ENCODE peak calls at places on chromosomes 12 and 14, in nine cellular contexts. Z is lower leg skin, L is astrocyte of the cerebellum, U is MM.1S, M is IMR-90, J is Peyer's patch, X is breast epithelium, E is tibial nerve, C is OCI-LY7. S is an unnamed sample.

GRCh38 chr12:121939190-121939589 is 20.8 kb downstream of the CFAP251 start:
- DNase-seq in M (no peak), J (no peak), C (peak; percentile 35), Z (no peak), L (no peak), X (no peak), U (no peak), E (no peak), S (no peak)

GRCh38 chr12:49961111-49961922 is at the start of gene AQP5:
- DNase-seq in E (no peak), X (no peak), C (no peak), J (no peak), Z (no peak), M (no peak), U (no peak), L (no peak), S (no peak)

GRCh38 chr12:58393152-58393551 is 451.8 kb downstream of the ATP23 start:
- DNase-seq in X (no peak), U (no peak), J (no peak), E (no peak), C (no peak), Z (no peak), L (no peak), M (peak; percentile 52), S (no peak)

GRCh38 chr12:3049596-3050314 is 27.4 kb upstream of the TSPAN9 start:
- DNase-seq in E (no peak), X (no peak), J (no peak), U (no peak), M (no peak), Z (no peak), C (peak; percentile 17), L (no peak), S (no peak)

GRCh38 chr12:5715076-5715475 is 230.0 kb downstream of the ANO2 start:
- DNase-seq in M (no peak), J (no peak), U (no peak), L (no peak), X (no peak), C (no peak), Z (no peak), E (no peak), S (no peak)

GRCh38 chr14:55301722-55302121 is 30.5 kb downstream of the FBXO34 start:
- DNase-seq in C (no peak), Z (peak; percentile 28), X (no peak), U (no peak), E (no peak), M (peak; percentile 63), L (peak; percentile 4), J (no peak), S (no peak)

GRCh38 chr12:104990950-104991349 is 4.8 kb downstream of the NOPCHAP1 start:
- DNase-seq in X (no peak), C (no peak), U (no peak), E (no peak), Z (no peak), J (no peak), L (no peak), M (no peak), S (no peak)

GRCh38 chr14:36515896-36516718 is 3.9 kb downstream of the NKX2-1 start:
- DNase-seq in J (no peak), E (no peak), M (no peak), X (no peak), L (no peak), C (no peak), Z (no peak), U (no peak), S (no peak)

GRCh38 chr14:101098641-101099040 is 195.1 kb upstream of the RTL1 start:
- DNase-seq in C (no peak), Z (peak; percentile 1), J (no peak), U (no peak), E (no peak), M (no peak), L (no peak), X (peak; percentile 5), S (no peak)

GRCh38 chr14:49769171-49769570 is 1.2 kb downstream of the KLHDC2 start:
- DNase-seq in C (peak; percentile 21), L (no peak), Z (no peak), M (peak; percentile 52), E (no peak), J (no peak), X (no peak), U (no peak), S (no peak)

GRCh38 chr12:90947869-90948268 is 7.1 kb downstream of the CCER1 start:
- DNase-seq in U (no peak), L (no peak), Z (no peak), J (no peak), M (no peak), E (no peak), X (no peak), C (no peak), S (no peak)

GRCh38 chr14:75340921-75341320 is 62.3 kb downstream of the FOS start:
- DNase-seq in U (no peak), C (peak; percentile 14), Z (peak; percentile 95), L (no peak), J (peak; percentile 56), E (peak; percentile 97), X (peak; percentile 71), M (no peak), S (no peak)

GRCh38 chr12:51950682-51951198 is 759 bp upstream of the ACVR1B start:
- DNase-seq in E (no peak), Z (no peak), M (no peak), L (no peak), U (no peak), C (no peak), X (no peak), J (no peak), S (no peak)

GRCh38 chr12:51953925-51954324 is 2.4 kb downstream of the ACVR1B start:
- DNase-seq in E (no peak), U (no peak), J (no peak), X (no peak), C (no peak), Z (no peak), L (no peak), M (no peak), S (no peak)

GRCh38 chr12:51953011-51953568 is 1.6 kb downstream of the ACVR1B start:
- DNase-seq in X (no peak), U (no peak), E (no peak), Z (no peak), C (no peak), L (no peak), J (no peak), M (no peak), S (no peak)

GRCh38 chr12:51951199-51951842 is at the start of gene ACVR1B:
- DNase-seq in U (peak; percentile 87), C (peak; percentile 92), X (peak; percentile 88), L (peak; percentile 60), Z (peak; percentile 91), M (peak; percentile 90), J (peak; percentile 90), E (peak; percentile 89), S (peak; percentile 33)

GRCh38 chr12:51951843-51952722 is 584 bp downstream of the ACVR1B start:
- DNase-seq in U (no peak), E (peak; percentile 25), L (no peak), M (no peak), X (no peak), J (no peak), C (peak; percentile 33), Z (peak; percentile 30), S (no peak)
- H3K4me3 ChIP-seq in U (peak overlapping the region; percentile 64), E (peak overlapping the region; percentile 88), L (peak overlapping the region; percentile 87), M (peak overlapping the region; percentile 48), X (peak overlapping the region; percentile 78), J (peak overlapping the region; percentile 96), C (peak overlapping the region; percentile 98), Z (peak overlapping the region; percentile 95), S (peak overlapping the region; percentile 51)

DNA sequence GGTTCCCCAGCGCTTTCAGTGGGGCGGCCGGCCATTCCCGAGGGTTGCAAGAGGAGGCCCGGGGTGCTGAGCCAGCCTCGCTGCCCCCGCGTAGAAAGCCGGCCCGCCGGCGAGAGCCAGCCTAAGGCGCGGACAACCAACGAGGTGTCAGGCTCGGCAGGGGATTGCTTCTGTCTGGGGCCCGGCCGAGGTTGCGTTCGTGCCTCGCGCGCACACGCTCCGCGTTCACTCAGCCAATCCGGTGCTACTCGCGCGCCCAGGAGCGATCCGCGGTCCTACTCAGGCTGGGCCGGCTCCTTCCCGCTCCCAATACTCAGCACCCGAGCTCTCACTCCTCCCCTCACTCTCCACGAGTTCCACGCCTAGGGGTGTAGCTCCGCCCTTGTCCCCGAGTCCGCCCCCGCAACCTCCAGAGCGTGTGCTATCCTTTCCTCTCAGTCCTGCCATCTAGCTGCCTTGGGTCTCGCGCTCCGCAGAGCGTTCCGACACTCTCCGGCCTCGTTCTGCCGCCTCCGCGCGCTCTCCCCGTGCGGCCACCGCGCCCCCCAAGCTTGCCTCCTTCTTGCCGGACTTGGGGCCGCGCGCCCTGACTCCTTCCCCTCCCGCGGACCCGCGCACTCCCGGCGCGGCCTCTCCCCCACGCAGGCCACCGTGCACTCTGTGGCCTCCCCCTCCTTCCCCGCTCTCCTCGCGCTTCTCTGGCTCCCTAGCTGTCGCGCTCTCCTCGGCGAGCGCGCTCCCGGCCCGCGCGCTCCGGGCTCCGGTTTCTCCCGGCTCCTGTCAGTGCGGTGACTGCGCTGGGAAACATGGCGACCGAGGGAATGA is at the start of gene GPHN:
- DNase-seq in L (peak; percentile 95), U (peak; percentile 92), M (peak; percentile 97), Z (peak; percentile 94), E (peak; percentile 91), C (no peak), X (peak; percentile 94), J (peak; percentile 87), S (peak; percentile 95)
- TF ChIP-seq CTCF in L (peak; percentile 27), U (no peak), M (peak; percentile 25), Z (no peak), E (no peak), C (no peak), X (no peak), J (peak; percentile 27), S (peak; percentile 14)

GRCh38 chr12:1809606-1810140 is 10.7 kb upstream of the LRTM2 start:
- DNase-seq in X (no peak), U (no peak), J (no peak), C (no peak), Z (no peak), E (no peak), M (no peak), L (no peak), S (no peak)

GRCh38 chr12:1811281-1811947 is 9.0 kb upstream of the LRTM2 start:
- DNase-seq in L (peak; percentile 5), J (no peak), M (peak; percentile 52), Z (no peak), E (no peak), X (no peak), C (no peak), U (no peak), S (no peak)

GRCh38 chr12:1811948-1812291 is 8.4 kb upstream of the LRTM2 start:
- DNase-seq in Z (no peak), C (no peak), M (no peak), E (no peak), L (no peak), J (no peak), X (no peak), U (no peak), S (no peak)

GRCh38 chr12:1810201-1810930 is 10.0 kb upstream of the LRTM2 start:
- DNase-seq in M (peak; percentile 14), J (no peak), U (no peak), E (no peak), L (no peak), C (no peak), X (no peak), Z (no peak), S (no peak)

GRCh38 chr12:1810931-1811280 is 9.5 kb upstream of the LRTM2 start:
- DNase-seq in L (no peak), J (no peak), E (no peak), C (no peak), X (no peak), M (no peak), U (no peak), Z (no peak), S (no peak)
- H3K4me3 ChIP-seq in L (no peak overlapping the region), J (no peak overlapping the region), E (no peak overlapping the region), C (no peak overlapping the region), X (no peak overlapping the region), M (no peak overlapping the region), U (no peak overlapping the region), Z (no peak overlapping the region), S (no peak overlapping the region)

GRCh38 chr12:96132819-96133218 is 61.4 kb upstream of the ELK3 start:
- DNase-seq in Z (no peak), C (no peak), E (no peak), L (no peak), X (no peak), J (no peak), M (no peak), U (no peak), S (no peak)
- TF ChIP-seq CTCF in Z (no peak), C (peak; percentile 34), E (no peak), L (no peak), X (no peak), J (peak; percentile 9), M (no peak), U (no peak), S (peak; percentile 14)